ENCODE peak calls at places on chromosomes 11 and 22, in seven cellular contexts. S, P, C, Z, X, O and E are unnamed samples.
A peak's percentile ranks its signal among the peaks of the same experiment; 100 is the strongest.

GRCh38 chr11:623999-624704 is 603 bp downstream of the CDHR5 start:
- DNase-seq in O (no peak), X (no peak), Z (no peak), P (no peak), S (peak; percentile 66), C (peak; percentile 92), E (no peak)

GRCh38 chr22:44701824-44702478 is at the start of gene PRR5:
- DNase-seq in O (peak; percentile 39), X (peak; percentile 59), P (peak; percentile 87), S (peak; percentile 73), Z (peak; percentile 63), C (peak; percentile 84), E (peak; percentile 84)

GRCh38 chr22:36682835-36683234 is 20.7 kb downstream of the CACNG2 start:
- DNase-seq in X (no peak), S (no peak), Z (no peak), P (no peak), O (no peak), C (no peak), E (no peak)

GRCh38 chr11:116373107-116373506 is 399.7 kb downstream of the BUD13 start:
- DNase-seq in C (no peak), P (no peak), S (no peak), X (no peak), Z (no peak), O (no peak), E (no peak)

GRCh38 chr11:111331711-111332479 is 33.5 kb downstream of the POU2AF3 start:
- DNase-seq in P (peak; percentile 57), S (peak; percentile 70), X (no peak), C (no peak), Z (no peak), O (no peak), E (peak; percentile 66)

GRCh38 chr11:64549969-64550368 is 41.1 kb upstream of the SLC22A12 start:
- DNase-seq in P (no peak), S (no peak), Z (no peak), X (no peak), O (no peak), C (peak; percentile 1), E (no peak)

GRCh38 chr11:8265681-8266241 is 2.1 kb upstream of the LMO1 start:
- DNase-seq in X (no peak), S (no peak), C (no peak), P (peak; percentile 2), O (no peak), Z (no peak), E (peak; percentile 34)

GRCh38 chr11:62105611-62106245 is 18.1 kb upstream of the INCENP start:
- DNase-seq in P (no peak), S (no peak), Z (no peak), X (no peak), O (no peak), C (no peak), E (no peak)

GRCh38 chr11:73838443-73839122 is 38.1 kb downstream of the COA4 start:
- DNase-seq in Z (no peak), S (no peak), P (no peak), X (no peak), C (no peak), O (no peak), E (no peak)

GRCh38 chr22:39266398-39267030 is 21.7 kb upstream of the PDGFB start:
- DNase-seq in P (no peak), X (no peak), Z (no peak), O (no peak), S (no peak), C (no peak), E (no peak)

GRCh38 chr11:76735218-76735480 is 48.0 kb upstream of the TSKU start:
- DNase-seq in Z (no peak), P (no peak), O (no peak), C (no peak), S (no peak), X (no peak), E (no peak)

GRCh38 chr22:30538280-30538679 is 8.3 kb downstream of the SEC14L6 start:
- DNase-seq in Z (no peak), S (no peak), C (no peak), X (no peak), O (no peak), P (no peak), E (no peak)

GRCh38 chr11:65298655-65299179 is 15.9 kb upstream of the CDC42EP2 start:
- DNase-seq in O (no peak), X (no peak), Z (no peak), P (peak; percentile 82), C (peak; percentile 53), S (peak; percentile 26), E (peak; percentile 96)

GRCh38 chr11:47907499-47907898 is 59.3 kb upstream of the NUP160 start:
- DNase-seq in P (no peak), S (no peak), X (no peak), O (no peak), C (no peak), Z (no peak), E (no peak)

GRCh38 chr22:23292453-23293350 is 112.4 kb downstream of the BCR start:
- DNase-seq in X (no peak), Z (no peak), S (no peak), O (no peak), P (no peak), C (no peak), E (no peak)

GRCh38 chr22:26330971-26331625 is 98.0 kb upstream of the ASPHD2 start:
- DNase-seq in C (peak; percentile 64), Z (peak; percentile 37), O (no peak), S (peak; percentile 39), X (peak; percentile 19), P (no peak), E (peak; percentile 55)

GRCh38 chr22:20095521-20095920 is 15.5 kb downstream of the DGCR8 start:
- DNase-seq in S (no peak), X (no peak), P (no peak), O (no peak), Z (no peak), C (no peak), E (no peak)

GRCh38 chr22:30210235-30210831 is 36.2 kb downstream of the LIF start:
- DNase-seq in X (peak; percentile 81), P (no peak), Z (no peak), O (no peak), S (no peak), C (no peak), E (no peak)

DNA sequence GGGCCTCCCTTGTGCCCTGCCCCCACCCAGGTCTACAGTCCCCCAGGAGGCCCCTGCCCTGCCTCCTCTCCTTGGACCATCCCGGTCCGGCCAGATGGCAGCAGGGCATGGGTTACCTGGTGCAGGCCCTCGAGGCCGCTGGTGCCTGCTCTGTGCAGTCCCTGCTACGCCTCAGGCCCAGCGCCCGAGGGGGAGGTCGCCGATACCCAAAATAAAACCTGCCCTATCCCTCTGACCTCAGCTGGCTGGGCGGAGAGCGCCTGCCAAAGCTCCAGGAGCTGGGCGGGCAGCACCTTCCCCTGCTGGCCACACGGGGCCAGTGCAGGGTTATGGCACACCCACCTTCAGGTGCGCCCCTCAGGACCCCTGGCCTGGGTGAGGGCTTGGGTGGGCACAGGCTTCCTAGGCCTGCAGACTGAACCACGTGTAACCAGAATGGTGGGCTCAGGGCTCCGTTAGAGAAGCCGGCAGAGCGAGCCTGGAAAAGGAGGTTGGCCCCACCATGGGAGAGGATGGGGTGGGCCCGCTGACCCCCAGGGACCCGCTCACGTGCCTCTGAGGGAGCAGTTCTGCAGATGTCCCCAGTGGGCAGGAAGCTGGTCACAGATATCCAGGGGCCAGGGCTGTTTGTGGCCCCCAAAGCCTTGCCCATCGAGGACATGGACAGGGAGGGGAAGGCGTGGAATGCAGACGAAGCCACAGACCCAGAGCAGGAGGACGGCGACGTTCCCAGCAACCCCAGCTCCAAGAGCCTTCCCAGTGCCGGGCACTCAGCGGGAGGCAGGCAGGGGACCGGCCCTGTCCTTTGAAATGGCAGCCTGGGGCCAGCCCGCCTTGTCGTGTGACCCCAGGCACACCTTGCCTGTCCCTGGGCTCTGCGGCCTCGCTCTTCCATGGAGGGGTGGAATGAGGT is 1.7 kb upstream of the TNNT3 start:
- DNase-seq in C (no peak), P (no peak), Z (no peak), O (no peak), S (peak; percentile 60), X (no peak), E (no peak)
- TF ChIP-seq POLR2A in C (no peak), P (no peak), Z (no peak), O (no peak), S (no peak), X (no peak), E (no peak)

GRCh38 chr11:128411149-128411548 is 176.2 kb downstream of the ETS1 start:
- DNase-seq in X (no peak), S (no peak), Z (no peak), O (no peak), P (no peak), C (no peak), E (no peak)

GRCh38 chr11:128406365-128406706 is 181.0 kb downstream of the ETS1 start:
- DNase-seq in P (no peak), O (no peak), Z (no peak), X (no peak), C (no peak), S (no peak), E (no peak)

GRCh38 chr11:128405693-128406364 is 181.5 kb downstream of the ETS1 start:
- DNase-seq in O (no peak), X (no peak), S (no peak), C (no peak), P (no peak), Z (no peak), E (no peak)

GRCh38 chr11:128409476-128409875 is 177.9 kb downstream of the ETS1 start:
- DNase-seq in Z (peak; percentile 72), O (no peak), S (no peak), C (no peak), P (no peak), X (no peak), E (no peak)

DNA sequence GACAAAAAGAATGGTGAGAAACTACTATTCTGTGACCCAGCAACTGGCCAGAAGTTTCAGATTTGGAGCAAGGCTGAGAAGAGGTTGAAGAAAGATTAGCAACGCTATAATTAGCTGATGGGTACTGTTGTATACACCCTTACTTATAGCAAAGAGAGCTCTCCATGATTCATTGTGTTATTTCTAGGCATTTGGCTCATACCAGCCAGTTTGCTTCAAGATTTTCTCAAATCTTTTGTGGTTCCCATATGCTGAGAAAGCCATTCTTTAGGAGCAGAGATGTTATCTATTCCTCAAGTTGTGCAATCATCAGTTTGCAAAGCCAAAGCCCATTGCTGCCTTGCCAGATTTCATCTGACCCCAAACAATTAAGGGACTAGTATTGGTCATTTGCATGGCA is 179.4 kb downstream of the ETS1 start:
- DNase-seq in C (no peak), S (no peak), Z (no peak), P (no peak), O (no peak), X (no peak), E (no peak)
- H3K27ac ChIP-seq in C (no peak overlapping the region), S (no peak overlapping the region), Z (no peak overlapping the region), P (no peak overlapping the region), O (no peak overlapping the region), X (no peak overlapping the region), E (no peak overlapping the region)

DNA sequence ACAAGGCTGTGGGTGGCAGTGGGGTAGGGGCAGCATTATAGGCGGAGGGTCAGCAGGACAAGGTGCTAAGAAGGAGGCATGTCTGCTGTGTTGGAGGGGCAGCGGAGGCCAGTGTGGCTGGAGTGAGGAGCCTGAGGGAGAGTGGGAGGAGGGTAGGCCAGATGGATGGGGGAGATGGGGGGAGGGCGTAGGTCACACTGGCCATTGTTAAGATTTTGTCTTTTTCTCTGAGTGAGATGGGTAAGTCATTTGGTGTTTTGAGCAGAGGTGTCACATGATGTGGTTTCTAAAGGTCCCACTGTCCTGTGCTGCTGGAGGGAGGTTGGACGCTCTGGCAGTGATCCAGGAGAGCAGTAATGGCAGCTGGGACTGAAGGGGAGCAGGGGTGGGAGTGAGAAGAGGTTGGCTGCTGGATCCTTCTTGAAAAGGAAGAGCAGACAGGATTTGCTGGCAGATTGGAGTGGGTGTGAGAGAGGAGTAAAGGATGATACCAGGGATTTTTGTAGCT is 9.8 kb downstream of the PPP6R3 start:
- DNase-seq in C (no peak), X (no peak), Z (no peak), S (no peak), P (no peak), O (no peak), E (no peak)
- TF ChIP-seq POLR2A in C (no peak), X (no peak), Z (no peak), S (no peak), P (no peak), O (no peak), E (no peak)

GRCh38 chr22:46380069-46380468 is 44.6 kb downstream of the TRMU start:
- DNase-seq in C (no peak), O (no peak), S (no peak), Z (no peak), X (no peak), P (no peak), E (no peak)
- H3K27ac ChIP-seq in C (peak overlapping the region; percentile 26), O (no peak overlapping the region), S (no peak overlapping the region), Z (no peak overlapping the region), X (no peak overlapping the region), P (no peak overlapping the region), E (no peak overlapping the region)